ENCODE peak calls at places on chromosome 18, in six cellular contexts. One of them, this sample, is unnamed. For H3K4me1, the result is how much of the 10 kb centered on the place peaks cover.

GRCh38 chr18:70535041-70535440 is 246.2 kb downstream of the SOCS6 start:
- DNase-seq in heart left ventricle: no peak
- DNase-seq in uterus: no peak
- DNase-seq in transverse colon: no peak
- DNase-seq in body of pancreas: no peak
- DNase-seq in right lobe of liver: no peak
- DNase-seq in this sample: no peak

GRCh38 chr18:73954267-73954666 is 193.4 kb downstream of the FBXO15 start:
- DNase-seq in heart left ventricle: no peak
- DNase-seq in uterus: no peak
- DNase-seq in transverse colon: no peak
- DNase-seq in body of pancreas: no peak
- DNase-seq in right lobe of liver: no peak
- DNase-seq in this sample: no peak

GRCh38 chr18:46333371-46334199 is 229.4 kb downstream of the HAUS1 start:
- DNase-seq in heart left ventricle: peak
- DNase-seq in uterus: no peak
- DNase-seq in transverse colon: no peak
- DNase-seq in body of pancreas: peak
- DNase-seq in right lobe of liver: peak
- DNase-seq in this sample: peak

GRCh38 chr18:37669991-37670534 is 104.5 kb upstream of the CELF4 start:
- DNase-seq in heart left ventricle: no peak
- DNase-seq in uterus: no peak
- DNase-seq in transverse colon: no peak
- DNase-seq in body of pancreas: no peak
- DNase-seq in right lobe of liver: no peak
- DNase-seq in this sample: no peak

GRCh38 chr18:25798026-25798537 is 292.3 kb downstream of the SS18 start:
- DNase-seq in heart left ventricle: no peak
- DNase-seq in uterus: no peak
- DNase-seq in transverse colon: no peak
- DNase-seq in body of pancreas: no peak
- DNase-seq in right lobe of liver: no peak
- DNase-seq in this sample: no peak

GRCh38 chr18:72868666-72869661 is 1.2 kb upstream of the NETO1 start:
- DNase-seq in heart left ventricle: no peak
- DNase-seq in uterus: no peak
- DNase-seq in transverse colon: no peak
- DNase-seq in body of pancreas: no peak
- DNase-seq in right lobe of liver: no peak
- DNase-seq in this sample: no peak

GRCh38 chr18:57230861-57231260 is 84.0 kb downstream of the BOD1L2 start:
- DNase-seq in heart left ventricle: no peak
- DNase-seq in uterus: no peak
- DNase-seq in transverse colon: no peak
- DNase-seq in body of pancreas: no peak
- DNase-seq in right lobe of liver: no peak
- DNase-seq in this sample: no peak

GRCh38 chr18:73626859-73627258 is 520.8 kb downstream of the FBXO15 start:
- DNase-seq in heart left ventricle: no peak
- DNase-seq in uterus: no peak
- DNase-seq in transverse colon: no peak
- DNase-seq in body of pancreas: no peak
- DNase-seq in right lobe of liver: no peak
- DNase-seq in this sample: no peak

GRCh38 chr18:48340502-48340901 is 68.7 kb downstream of the ZBTB7C start:
- DNase-seq in heart left ventricle: no peak
- DNase-seq in uterus: no peak
- DNase-seq in transverse colon: no peak
- DNase-seq in body of pancreas: no peak
- DNase-seq in right lobe of liver: no peak
- DNase-seq in this sample: peak

GRCh38 chr18:5196253-5197031 is 615 bp downstream of the AKAIN1 start:
- DNase-seq in heart left ventricle: no peak
- DNase-seq in uterus: no peak
- DNase-seq in transverse colon: no peak
- DNase-seq in body of pancreas: peak
- DNase-seq in right lobe of liver: no peak
- DNase-seq in this sample: no peak

GRCh38 chr18:3015203-3015590 is 2.3 kb upstream of the LPIN2 start:
- DNase-seq in heart left ventricle: no peak
- DNase-seq in uterus: peak
- DNase-seq in transverse colon: no peak
- DNase-seq in body of pancreas: no peak
- DNase-seq in right lobe of liver: no peak
- DNase-seq in this sample: no peak

GRCh38 chr18:46809145-46809544 is 52.3 kb upstream of the ST8SIA5 start:
- DNase-seq in heart left ventricle: no peak
- DNase-seq in uterus: no peak
- DNase-seq in transverse colon: no peak
- DNase-seq in body of pancreas: no peak
- DNase-seq in right lobe of liver: no peak
- DNase-seq in this sample: no peak

GRCh38 chr18:12276736-12277554 is 22.8 kb downstream of the CIDEA start:
- DNase-seq in heart left ventricle: no peak
- DNase-seq in uterus: peak
- DNase-seq in transverse colon: no peak
- DNase-seq in body of pancreas: no peak
- DNase-seq in right lobe of liver: no peak
- DNase-seq in this sample: no peak

GRCh38 chr18:35456181-35456850 is 41.4 kb downstream of the INO80C start:
- DNase-seq in heart left ventricle: no peak
- DNase-seq in uterus: peak
- DNase-seq in transverse colon: peak
- DNase-seq in body of pancreas: no peak
- DNase-seq in right lobe of liver: no peak
- DNase-seq in this sample: no peak

GRCh38 chr18:23337599-23338444 is 115.3 kb upstream of the RIOK3 start:
- DNase-seq in heart left ventricle: no peak
- DNase-seq in uterus: no peak
- DNase-seq in transverse colon: no peak
- DNase-seq in body of pancreas: no peak
- DNase-seq in right lobe of liver: no peak
- DNase-seq in this sample: no peak

GRCh38 chr18:23450022-23450421 is 3.1 kb upstream of the RIOK3 start:
- DNase-seq in heart left ventricle: no peak
- DNase-seq in uterus: no peak
- DNase-seq in transverse colon: no peak
- DNase-seq in body of pancreas: no peak
- DNase-seq in right lobe of liver: no peak
- DNase-seq in this sample: no peak

GRCh38 chr18:70151554-70152130 is 53.8 kb downstream of the RTTN start:
- DNase-seq in heart left ventricle: no peak
- DNase-seq in uterus: no peak
- DNase-seq in transverse colon: no peak
- DNase-seq in body of pancreas: no peak
- DNase-seq in right lobe of liver: no peak
- DNase-seq in this sample: no peak

GRCh38 chr18:28485210-28485801 is 308.4 kb upstream of the CDH2 start:
- DNase-seq in heart left ventricle: no peak
- DNase-seq in uterus: no peak
- DNase-seq in transverse colon: no peak
- DNase-seq in body of pancreas: no peak
- DNase-seq in right lobe of liver: no peak
- DNase-seq in this sample: no peak

GRCh38 chr18:11987527-11987926 is 6.2 kb downstream of the IMPA2 start:
- DNase-seq in heart left ventricle: no peak
- DNase-seq in uterus: no peak
- DNase-seq in transverse colon: no peak
- DNase-seq in body of pancreas: no peak
- DNase-seq in right lobe of liver: no peak
- DNase-seq in this sample: no peak

GRCh38 chr18:7812431-7813063 is 245.4 kb downstream of the PTPRM start:
- DNase-seq in heart left ventricle: no peak
- DNase-seq in uterus: no peak
- DNase-seq in transverse colon: no peak
- DNase-seq in body of pancreas: no peak
- DNase-seq in right lobe of liver: no peak
- DNase-seq in this sample: no peak
- H3K4me1 ChIP-seq in heart left ventricle: under half
- H3K4me1 ChIP-seq in uterus: under half
- H3K4me1 ChIP-seq in transverse colon: under half
- H3K4me1 ChIP-seq in body of pancreas: under half
- H3K4me1 ChIP-seq in right lobe of liver: under half
- H3K4me1 ChIP-seq in this sample: under half

DNA sequence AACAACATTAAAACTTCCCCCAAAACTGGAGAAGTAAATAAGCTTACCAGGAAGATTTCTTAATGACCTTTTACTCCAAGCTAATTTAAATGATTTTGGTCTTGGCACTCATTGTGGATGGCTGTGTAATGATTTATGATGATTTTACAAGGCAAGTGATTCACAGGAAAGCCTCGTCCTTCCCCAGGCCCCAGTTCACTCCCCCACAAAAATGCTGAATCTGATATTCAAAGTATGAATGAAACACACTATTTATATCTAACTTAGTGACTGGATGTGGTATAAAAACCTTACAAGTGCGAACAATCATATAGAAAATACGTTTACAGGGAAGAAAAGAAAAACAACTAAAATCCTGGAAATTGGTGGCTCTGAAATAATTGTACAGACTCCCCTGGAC is 49.8 kb downstream of the ZNF516 start:
- DNase-seq in heart left ventricle: no peak
- DNase-seq in uterus: peak
- DNase-seq in transverse colon: no peak
- DNase-seq in body of pancreas: no peak
- DNase-seq in right lobe of liver: no peak
- DNase-seq in this sample: no peak
- H3K4me3 ChIP-seq in heart left ventricle: no peak
- H3K4me3 ChIP-seq in uterus: no peak
- H3K4me3 ChIP-seq in transverse colon: no peak
- H3K4me3 ChIP-seq in body of pancreas: no peak
- H3K4me3 ChIP-seq in right lobe of liver: no peak
- H3K4me3 ChIP-seq in this sample: no peak

GRCh38 chr18:50193796-50194622 is 938 bp downstream of the MYO5B start:
- DNase-seq in heart left ventricle: no peak
- DNase-seq in uterus: no peak
- DNase-seq in transverse colon: peak
- DNase-seq in body of pancreas: peak
- DNase-seq in right lobe of liver: peak
- DNase-seq in this sample: peak

GRCh38 chr18:50196261-50196660 is 1.3 kb upstream of the MYO5B start:
- DNase-seq in heart left ventricle: no peak
- DNase-seq in uterus: no peak
- DNase-seq in transverse colon: no peak
- DNase-seq in body of pancreas: no peak
- DNase-seq in right lobe of liver: no peak
- DNase-seq in this sample: no peak

GRCh38 chr18:50195689-50196088 is 742 bp upstream of the MYO5B start:
- DNase-seq in heart left ventricle: no peak
- DNase-seq in uterus: no peak
- DNase-seq in transverse colon: peak
- DNase-seq in body of pancreas: peak
- DNase-seq in right lobe of liver: no peak
- DNase-seq in this sample: no peak

GRCh38 chr18:50192903-50193795 is 1.8 kb downstream of the MYO5B start:
- DNase-seq in heart left ventricle: no peak
- DNase-seq in uterus: no peak
- DNase-seq in transverse colon: peak
- DNase-seq in body of pancreas: peak
- DNase-seq in right lobe of liver: no peak
- DNase-seq in this sample: no peak

GRCh38 chr18:50194623-50195532 is at the start of gene MYO5B:
- DNase-seq in heart left ventricle: no peak
- DNase-seq in uterus: no peak
- DNase-seq in transverse colon: peak
- DNase-seq in body of pancreas: peak
- DNase-seq in right lobe of liver: peak
- DNase-seq in this sample: peak
- TF ChIP-seq POLR2A in heart left ventricle: no peak
- TF ChIP-seq POLR2A in uterus: peak
- TF ChIP-seq POLR2A in transverse colon: peak
- TF ChIP-seq POLR2A in body of pancreas: peak
- TF ChIP-seq POLR2A in right lobe of liver: peak
- TF ChIP-seq POLR2A in this sample: no peak

GRCh38 chr18:59620381-59620780 is 76.8 kb downstream of the CCBE1 start:
- DNase-seq in heart left ventricle: no peak
- DNase-seq in uterus: no peak
- DNase-seq in transverse colon: no peak
- DNase-seq in body of pancreas: no peak
- DNase-seq in right lobe of liver: no peak
- DNase-seq in this sample: no peak

GRCh38 chr18:59627414-59627813 is 69.8 kb downstream of the CCBE1 start:
- DNase-seq in heart left ventricle: no peak
- DNase-seq in uterus: no peak
- DNase-seq in transverse colon: no peak
- DNase-seq in body of pancreas: no peak
- DNase-seq in right lobe of liver: no peak
- DNase-seq in this sample: no peak

GRCh38 chr18:59624384-59624760 is 72.9 kb downstream of the CCBE1 start:
- DNase-seq in heart left ventricle: no peak
- DNase-seq in uterus: no peak
- DNase-seq in transverse colon: no peak
- DNase-seq in body of pancreas: no peak
- DNase-seq in right lobe of liver: no peak
- DNase-seq in this sample: no peak

GRCh38 chr18:59621027-59621426 is 76.2 kb downstream of the CCBE1 start:
- DNase-seq in heart left ventricle: no peak
- DNase-seq in uterus: no peak
- DNase-seq in transverse colon: no peak
- DNase-seq in body of pancreas: no peak
- DNase-seq in right lobe of liver: no peak
- DNase-seq in this sample: no peak

GRCh38 chr18:59623456-59624383 is 73.5 kb downstream of the CCBE1 start:
- DNase-seq in heart left ventricle: no peak
- DNase-seq in uterus: peak
- DNase-seq in transverse colon: no peak
- DNase-seq in body of pancreas: no peak
- DNase-seq in right lobe of liver: no peak
- DNase-seq in this sample: no peak
- H3K4me1 ChIP-seq in heart left ventricle: under half
- H3K4me1 ChIP-seq in uterus: under half
- H3K4me1 ChIP-seq in transverse colon: under half
- H3K4me1 ChIP-seq in body of pancreas: under half
- H3K4me1 ChIP-seq in right lobe of liver: under half
- H3K4me1 ChIP-seq in this sample: under half

This sample was measured in breast epithelium.